ENCODE peak calls at places on chromosomes 7 and 10, in seven cellular contexts. E, N, L, A, U, J and Y are unnamed samples.

GRCh38 chr7:73890541-73891147 is 29.7 kb downstream of the TMEM270 start:
- DNase-seq in A (peak; percentile 50), U (no peak), E (no peak), N (no peak), L (no peak), J (no peak), Y (no peak)

GRCh38 chr10:101066146-101066889 is 4.5 kb downstream of the KAZALD1 start:
- DNase-seq in J (peak; percentile 61), N (no peak), U (peak; percentile 54), E (peak; percentile 82), A (no peak), L (peak; percentile 87), Y (peak; percentile 66)

GRCh38 chr10:22760025-22760424 is 45.6 kb upstream of the PIP4K2A start:
- DNase-seq in E (no peak), J (no peak), U (no peak), A (no peak), L (no peak), N (no peak), Y (no peak)

GRCh38 chr10:5565671-5566581 is 41.2 kb downstream of the CALML3 start:
- DNase-seq in N (peak; percentile 55), J (no peak), L (no peak), E (peak; percentile 96), U (peak; percentile 19), A (peak; percentile 68), Y (no peak)

GRCh38 chr10:33345236-33345635 is 10.8 kb upstream of the NRP1 start:
- DNase-seq in N (no peak), A (no peak), J (no peak), L (no peak), E (peak; percentile 34), U (no peak), Y (no peak)

GRCh38 chr7:10931161-10931560 is 42.5 kb upstream of the PHF14 start:
- DNase-seq in L (no peak), E (no peak), N (no peak), J (no peak), A (no peak), U (no peak), Y (no peak)

GRCh38 chr7:26620352-26620751 is 244.0 kb downstream of the SKAP2 start:
- DNase-seq in U (no peak), J (no peak), E (peak; percentile 44), N (no peak), L (no peak), A (no peak), Y (peak; percentile 51)

GRCh38 chr10:110860576-110861241 is 11.0 kb upstream of the PDCD4 start:
- DNase-seq in A (no peak), N (no peak), J (no peak), U (no peak), E (no peak), L (no peak), Y (no peak)

GRCh38 chr7:151194188-151194587 is 7.1 kb upstream of the ASB10 start:
- DNase-seq in U (no peak), E (no peak), A (no peak), N (no peak), J (no peak), L (no peak), Y (no peak)

GRCh38 chr7:149723795-149724495 is 49.4 kb downstream of the ZNF467 start:
- DNase-seq in L (no peak), U (no peak), N (no peak), A (no peak), E (no peak), J (no peak), Y (no peak)

GRCh38 chr10:1788401-1788800 is 51.1 kb upstream of the ADARB2 start:
- DNase-seq in J (no peak), E (no peak), A (no peak), U (no peak), N (no peak), L (no peak), Y (no peak)

GRCh38 chr10:5812283-5813090 is 747 bp downstream of the GDI2 start:
- DNase-seq in E (peak; percentile 50), N (no peak), U (no peak), J (no peak), L (peak; percentile 53), A (no peak), Y (peak; percentile 22)

GRCh38 chr10:23063387-23064287 is 31.7 kb upstream of the MSRB2 start:
- DNase-seq in E (no peak), N (no peak), A (peak; percentile 39), L (no peak), J (no peak), U (peak; percentile 38), Y (no peak)

GRCh38 chr7:142231716-142232115 is 26.1 kb downstream of the PRSS58 start:
- DNase-seq in N (no peak), A (no peak), E (no peak), U (no peak), L (no peak), J (no peak), Y (peak; percentile 55)

GRCh38 chr7:129367700-129368388 is 66.4 kb upstream of the STRIP2 start:
- DNase-seq in L (peak; percentile 69), N (peak; percentile 29), E (peak; percentile 74), U (peak; percentile 82), A (peak; percentile 23), J (peak; percentile 46), Y (peak; percentile 86)

GRCh38 chr10:19204239-19204917 is 155.8 kb downstream of the MALRD1 start:
- DNase-seq in U (peak; percentile 7), E (no peak), N (no peak), A (peak; percentile 57), L (no peak), J (no peak), Y (no peak)

GRCh38 chr7:112162161-112163020 is 43.8 kb downstream of the DOCK4 start:
- DNase-seq in L (peak; percentile 47), N (no peak), E (peak; percentile 65), A (peak; percentile 54), J (no peak), U (peak; percentile 92), Y (peak; percentile 43)

GRCh38 chr10:14723052-14723689 is 51.5 kb downstream of the FAM107B start:
- DNase-seq in A (no peak), N (no peak), U (no peak), J (no peak), E (no peak), L (no peak), Y (no peak)

GRCh38 chr10:18527692-18528091 is 123.7 kb downstream of the NSUN6 start:
- DNase-seq in N (no peak), A (no peak), E (no peak), U (no peak), J (no peak), L (no peak), Y (no peak)

GRCh38 chr7:138843632-138844580 is 45.9 kb upstream of the ATP6V0A4 start:
- DNase-seq in L (no peak), E (no peak), N (no peak), J (no peak), A (no peak), U (no peak), Y (no peak)

GRCh38 chr10:79328737-79329504 is 18.3 kb upstream of the PPIF start:
- DNase-seq in U (no peak), J (no peak), N (no peak), A (peak; percentile 42), E (peak; percentile 91), L (peak; percentile 14), Y (no peak)

GRCh38 chr10:22308390-22308789 is 7.8 kb upstream of the COMMD3 start:
- DNase-seq in L (no peak), J (no peak), N (no peak), E (peak; percentile 83), U (peak; percentile 16), A (peak; percentile 34), Y (no peak)

GRCh38 chr10:5659702-5660528 is 6.5 kb downstream of the ASB13 start:
- DNase-seq in A (peak; percentile 36), L (peak; percentile 16), N (no peak), U (peak; percentile 65), J (no peak), E (peak; percentile 88), Y (no peak)

GRCh38 chr10:89310092-89310886 is 8.4 kb downstream of the IFIT2 start:
- DNase-seq in L (no peak), A (no peak), E (no peak), N (no peak), U (no peak), J (no peak), Y (no peak)

GRCh38 chr10:8331896-8332729 is 277.6 kb downstream of the GATA3 start:
- DNase-seq in J (peak; percentile 31), N (no peak), L (peak; percentile 32), E (peak; percentile 30), A (peak; percentile 74), U (peak; percentile 71), Y (peak; percentile 62)

GRCh38 chr7:53607961-53608360 is 572.5 kb downstream of the POM121L12 start:
- DNase-seq in A (no peak), N (no peak), L (no peak), U (no peak), E (no peak), J (no peak), Y (no peak)

GRCh38 chr10:59465089-59465488 is 102.7 kb upstream of the FAM13C start:
- DNase-seq in J (no peak), L (no peak), N (peak; percentile 4), E (peak; percentile 3), A (peak; percentile 57), U (peak; percentile 64), Y (peak; percentile 32)

GRCh38 chr7:28349637-28350036 is 62.7 kb upstream of the CREB5 start:
- DNase-seq in L (no peak), E (peak; percentile 36), J (no peak), N (no peak), A (no peak), U (no peak), Y (no peak)

GRCh38 chr10:96264938-96265337 is 6.4 kb downstream of the BLNK start:
- DNase-seq in U (no peak), E (no peak), A (no peak), N (no peak), J (no peak), L (no peak), Y (no peak)

GRCh38 chr7:93544686-93545085 is 29.8 kb downstream of the CALCR start:
- DNase-seq in A (no peak), N (no peak), E (no peak), J (no peak), U (no peak), L (no peak), Y (no peak)

GRCh38 chr7:133571066-133571465 is 318.2 kb downstream of the EXOC4 start:
- DNase-seq in N (no peak), J (no peak), L (no peak), A (no peak), U (no peak), E (no peak), Y (peak; percentile 48)

GRCh38 chr7:126213876-126214275 is 1038.9 kb downstream of the GRM8 start:
- DNase-seq in N (no peak), L (no peak), U (no peak), E (peak; percentile 50), A (no peak), J (no peak), Y (no peak)

GRCh38 chr10:97920865-97921264 is 71.2 kb downstream of the GOLGA7B start:
- DNase-seq in J (no peak), L (no peak), E (no peak), U (no peak), N (no peak), A (no peak), Y (no peak)

GRCh38 chr7:65230231-65230630 is 143.4 kb upstream of the ZNF92 start:
- DNase-seq in L (no peak), A (no peak), E (no peak), N (no peak), J (no peak), U (no peak), Y (no peak)

GRCh38 chr10:129371543-129371942 is 95.5 kb upstream of the MGMT start:
- DNase-seq in U (no peak), N (no peak), J (no peak), E (no peak), L (no peak), A (no peak), Y (no peak)